ENCODE peak calls at places on chromosomes 13 and 19, in nine cellular contexts. One of them, this sample, is unnamed.

GRCh38 chr19:1123885-1124677 is 20.3 kb downstream of the GPX4 start:
- DNase-seq in cerebellum: no peak
- DNase-seq in cardiac septum: no peak
- DNase-seq in heart left ventricle: no peak
- DNase-seq in activated T-cell treated with anti-CD3 and anti-CD28 coated beads, Interleukin-2, amount 50 U/mL, for 24 hours: no peak
- DNase-seq in tibial artery: no peak
- DNase-seq in NCI-H2081: no peak
- DNase-seq in NCI-H1105: no peak
- DNase-seq in adipocyte: no peak
- DNase-seq in this sample: no peak

GRCh38 chr13:30338331-30338851 is 31.0 kb upstream of the KATNAL1 start:
- DNase-seq in NCI-H1105: no peak
- DNase-seq in cardiac septum: no peak
- DNase-seq in NCI-H2081: no peak
- DNase-seq in activated T-cell treated with anti-CD3 and anti-CD28 coated beads, Interleukin-2, amount 50 U/mL, for 24 hours: no peak
- DNase-seq in tibial artery: no peak
- DNase-seq in adipocyte: no peak
- DNase-seq in heart left ventricle: no peak
- DNase-seq in cerebellum: no peak
- DNase-seq in this sample: no peak

GRCh38 chr13:95267662-95268369 is 33.4 kb downstream of the ABCC4 start:
- DNase-seq in adipocyte: peak
- DNase-seq in cardiac septum: no peak
- DNase-seq in NCI-H1105: no peak
- DNase-seq in activated T-cell treated with anti-CD3 and anti-CD28 coated beads, Interleukin-2, amount 50 U/mL, for 24 hours: no peak
- DNase-seq in tibial artery: no peak
- DNase-seq in NCI-H2081: no peak
- DNase-seq in cerebellum: no peak
- DNase-seq in heart left ventricle: no peak
- DNase-seq in this sample: no peak

GRCh38 chr19:55080915-55081772 is 5.5 kb downstream of the EPS8L1 start:
- DNase-seq in activated T-cell treated with anti-CD3 and anti-CD28 coated beads, Interleukin-2, amount 50 U/mL, for 24 hours: peak
- DNase-seq in NCI-H1105: peak
- DNase-seq in cerebellum: no peak
- DNase-seq in tibial artery: no peak
- DNase-seq in NCI-H2081: peak
- DNase-seq in heart left ventricle: peak
- DNase-seq in cardiac septum: peak
- DNase-seq in adipocyte: peak
- DNase-seq in this sample: peak

GRCh38 chr13:112246731-112247470 is 129.3 kb upstream of the SPACA7 start:
- DNase-seq in tibial artery: no peak
- DNase-seq in NCI-H2081: no peak
- DNase-seq in heart left ventricle: no peak
- DNase-seq in activated T-cell treated with anti-CD3 and anti-CD28 coated beads, Interleukin-2, amount 50 U/mL, for 24 hours: no peak
- DNase-seq in adipocyte: no peak
- DNase-seq in cardiac septum: peak
- DNase-seq in NCI-H1105: no peak
- DNase-seq in cerebellum: no peak
- DNase-seq in this sample: no peak

GRCh38 chr13:38883783-38884182 is 106.8 kb downstream of the STOML3 start:
- DNase-seq in adipocyte: no peak
- DNase-seq in heart left ventricle: no peak
- DNase-seq in activated T-cell treated with anti-CD3 and anti-CD28 coated beads, Interleukin-2, amount 50 U/mL, for 24 hours: no peak
- DNase-seq in cerebellum: no peak
- DNase-seq in tibial artery: no peak
- DNase-seq in NCI-H1105: no peak
- DNase-seq in cardiac septum: no peak
- DNase-seq in NCI-H2081: no peak
- DNase-seq in this sample: no peak

GRCh38 chr19:52635786-52636570 is 2.2 kb downstream of the ZNF83 start:
- DNase-seq in cerebellum: no peak
- DNase-seq in tibial artery: no peak
- DNase-seq in activated T-cell treated with anti-CD3 and anti-CD28 coated beads, Interleukin-2, amount 50 U/mL, for 24 hours: no peak
- DNase-seq in NCI-H1105: no peak
- DNase-seq in adipocyte: peak
- DNase-seq in NCI-H2081: no peak
- DNase-seq in cardiac septum: no peak
- DNase-seq in heart left ventricle: no peak
- DNase-seq in this sample: no peak

GRCh38 chr19:30361721-30362120 is 10.5 kb upstream of the ZNF536 start:
- DNase-seq in NCI-H1105: no peak
- DNase-seq in cardiac septum: peak
- DNase-seq in heart left ventricle: no peak
- DNase-seq in activated T-cell treated with anti-CD3 and anti-CD28 coated beads, Interleukin-2, amount 50 U/mL, for 24 hours: no peak
- DNase-seq in NCI-H2081: no peak
- DNase-seq in tibial artery: no peak
- DNase-seq in cerebellum: no peak
- DNase-seq in adipocyte: no peak
- DNase-seq in this sample: no peak

GRCh38 chr19:35932291-35932936 is 3.8 kb upstream of the LRFN3 start:
- DNase-seq in adipocyte: no peak
- DNase-seq in tibial artery: no peak
- DNase-seq in heart left ventricle: no peak
- DNase-seq in NCI-H2081: no peak
- DNase-seq in cerebellum: no peak
- DNase-seq in cardiac septum: no peak
- DNase-seq in NCI-H1105: no peak
- DNase-seq in activated T-cell treated with anti-CD3 and anti-CD28 coated beads, Interleukin-2, amount 50 U/mL, for 24 hours: no peak
- DNase-seq in this sample: no peak

GRCh38 chr13:98384739-98385138 is 192.2 kb downstream of the STK24 start:
- DNase-seq in NCI-H2081: no peak
- DNase-seq in cardiac septum: no peak
- DNase-seq in tibial artery: no peak
- DNase-seq in NCI-H1105: no peak
- DNase-seq in adipocyte: no peak
- DNase-seq in heart left ventricle: no peak
- DNase-seq in activated T-cell treated with anti-CD3 and anti-CD28 coated beads, Interleukin-2, amount 50 U/mL, for 24 hours: no peak
- DNase-seq in cerebellum: no peak
- DNase-seq in this sample: no peak